ENCODE peak calls at places on chromosomes 5 and 9, in seven cellular contexts. O is NCI-H1694; K is NCI-H774; N is activated CD8-positive, alpha-beta memory T cell treated with anti-CD3 and anti-CD28 coated beads for 48 hours; A is activated CD4-positive, alpha-beta T cell treated with anti-CD3 and anti-CD28 coated beads, Interleukin-2, amount 50 U/mL, for 1 hour; R is iPS DF 6.9; Z is activated T-cell treated with anti-CD3 and anti-CD28 coated beads for 48 hours. G is an unnamed sample.

GRCh38 chr5:40932766-40933165 is 23.5 kb downstream of the C7 start:
- DNase-seq in O (no peak), K (no peak), R (no peak), N (no peak), A (no peak), Z (no peak), G (no peak)

GRCh38 chr9:114905160-114905940 is 25.0 kb downstream of the TNFSF8 start:
- DNase-seq in R (no peak), Z (no peak), K (no peak), A (no peak), N (no peak), O (no peak), G (no peak)

GRCh38 chr9:134153450-134153849 is 10.9 kb downstream of the RNU6ATAC start:
- DNase-seq in R (no peak), O (no peak), Z (no peak), N (no peak), A (no peak), K (no peak), G (no peak)

GRCh38 chr5:178256746-178257145 is 24.1 kb upstream of the PHYKPL start:
- DNase-seq in N (no peak), R (no peak), O (no peak), K (no peak), Z (no peak), A (no peak), G (no peak)

GRCh38 chr5:176732306-176732705 is 78.1 kb upstream of the UNC5A start:
- DNase-seq in Z (no peak), A (no peak), N (no peak), K (no peak), R (no peak), O (no peak), G (no peak)

GRCh38 chr9:127974769-127975261 is 6.0 kb downstream of the EEIG1 start:
- DNase-seq in R (no peak), K (no peak), Z (no peak), O (no peak), N (no peak), A (no peak), G (no peak)

GRCh38 chr5:173010547-173011464 is 27.2 kb downstream of the ATP6V0E1 start:
- DNase-seq in K (no peak), Z (no peak), A (no peak), O (no peak), N (no peak), R (peak; percentile 25), G (no peak)

GRCh38 chr9:109918359-109919163 is 138.6 kb downstream of the PALM2AKAP2 start:
- DNase-seq in A (no peak), Z (peak; percentile 55), N (no peak), K (peak; percentile 54), O (no peak), R (no peak), G (no peak)

GRCh38 chr9:18236336-18236735 is 237.6 kb upstream of the ADAMTSL1 start:
- DNase-seq in N (no peak), A (no peak), R (no peak), Z (no peak), K (no peak), O (no peak), G (no peak)

GRCh38 chr9:69137311-69137710 is 36.8 kb upstream of the TJP2 start:
- DNase-seq in N (no peak), R (no peak), K (no peak), O (no peak), A (no peak), Z (no peak), G (no peak)

GRCh38 chr5:43040287-43041098 is at the start of gene ANXA2R:
- DNase-seq in K (peak; percentile 98), Z (peak; percentile 87), R (no peak), A (peak; percentile 91), N (peak; percentile 80), O (peak; percentile 99), G (peak; percentile 93)

GRCh38 chr9:91880378-91880972 is 69.6 kb downstream of the ROR2 start:
- DNase-seq in K (no peak), N (no peak), R (no peak), O (no peak), A (no peak), Z (no peak), G (no peak)

GRCh38 chr9:93467462-93467861 is 14.1 kb upstream of the FAM120AOS start:
- DNase-seq in K (no peak), N (no peak), R (no peak), Z (no peak), O (no peak), A (no peak), G (no peak)

GRCh38 chr5:74272019-74272775 is 368.3 kb downstream of the ENC1 start:
- DNase-seq in O (no peak), N (no peak), K (no peak), Z (no peak), R (peak; percentile 29), A (no peak), G (no peak)

GRCh38 chr5:1732238-1732880 is 67.3 kb downstream of the MRPL36 start:
- DNase-seq in Z (no peak), K (no peak), A (no peak), R (no peak), O (no peak), N (no peak), G (no peak)

GRCh38 chr5:154189256-154189818 is 1.2 kb upstream of the GALNT10 start:
- DNase-seq in K (no peak), R (no peak), A (no peak), Z (no peak), O (no peak), N (no peak), G (no peak)

GRCh38 chr5:68528877-68529276 is 313.3 kb downstream of the PIK3R1 start:
- DNase-seq in R (no peak), O (no peak), Z (no peak), N (no peak), K (no peak), A (no peak), G (no peak)

GRCh38 chr5:150175076-150175475 is 8.5 kb downstream of the CDX1 start:
- DNase-seq in A (no peak), Z (no peak), K (no peak), R (no peak), N (no peak), O (no peak), G (no peak)

GRCh38 chr9:123121457-123121856 is 88.0 kb downstream of the GPR21 start:
- DNase-seq in R (no peak), K (no peak), A (no peak), O (no peak), N (no peak), Z (no peak), G (no peak)

GRCh38 chr9:128149001-128149701 is at the start of gene LCN2:
- DNase-seq in Z (no peak), A (no peak), O (no peak), N (no peak), R (no peak), K (no peak), G (no peak)

GRCh38 chr9:98045234-98046160 is 11.0 kb upstream of the NANS start:
- DNase-seq in N (no peak), Z (no peak), R (no peak), O (no peak), A (peak; percentile 3), K (no peak), G (peak; percentile 40)

GRCh38 chr9:211036-211435 is 3.6 kb upstream of the DOCK8 start:
- DNase-seq in A (no peak), Z (no peak), N (no peak), O (no peak), R (no peak), K (no peak), G (no peak)